ENCODE peak calls at places on chromosome 15, in nine cellular contexts. F is nephron progenitor cell; I is substantia nigra; U is AG04450; G is iris pigment epithelial cell; K is osteoblast; N is NCI-H1930; P is WTC11; T is activated CD4-positive, alpha-beta T cell treated with anti-CD3 and anti-CD28 coated beads for 48 hours. L is an unnamed sample.

GRCh38 chr15:78739996-78740903 is 71.0 kb downstream of the ADAMTS7 start:
- DNase-seq in F (peak), P (peak), G (peak), K (no peak), I (no peak), U (no peak), N (no peak), T (peak), L (no peak)

GRCh38 chr15:90184119-90184785 is 16.9 kb upstream of the SEMA4B start:
- DNase-seq in I (no peak), T (peak), U (no peak), K (peak), F (peak), N (no peak), P (no peak), G (peak), L (no peak)

GRCh38 chr15:98952381-98952803 is 55.2 kb downstream of the PGPEP1L start:
- DNase-seq in N (no peak), P (no peak), U (no peak), K (no peak), I (no peak), G (peak), F (no peak), T (peak), L (no peak)

GRCh38 chr15:74402873-74403589 is 30.7 kb downstream of the SEMA7A start:
- DNase-seq in K (peak), P (no peak), F (no peak), U (no peak), T (peak), G (no peak), I (no peak), N (no peak), L (peak)

GRCh38 chr15:40339621-40339945 is 1.2 kb downstream of the CCDC9B start:
- DNase-seq in N (no peak), U (no peak), K (peak), I (no peak), F (no peak), T (no peak), P (no peak), G (no peak), L (no peak)

GRCh38 chr15:77550275-77551251 is 82.1 kb downstream of the LINGO1 start:
- DNase-seq in U (no peak), N (no peak), G (no peak), I (no peak), P (no peak), F (peak), K (peak), T (no peak), L (no peak)

GRCh38 chr15:39596358-39597051 is 15.6 kb downstream of the THBS1 start:
- DNase-seq in I (no peak), G (no peak), N (no peak), P (no peak), T (no peak), K (no peak), U (no peak), F (no peak), L (no peak)

GRCh38 chr15:89396723-89397652 is 62.4 kb upstream of the POLG start:
- DNase-seq in N (no peak), U (no peak), K (no peak), I (no peak), F (no peak), T (no peak), G (no peak), P (peak), L (no peak)

GRCh38 chr15:74263473-74263872 is 27.3 kb downstream of the CCDC33 start:
- DNase-seq in G (no peak), N (no peak), I (no peak), P (no peak), T (no peak), U (no peak), K (no peak), F (no peak), L (no peak)

GRCh38 chr15:52683585-52683984 is 4.4 kb upstream of the ATOSA start:
- DNase-seq in N (no peak), U (no peak), G (no peak), T (no peak), I (no peak), K (no peak), P (no peak), F (no peak), L (no peak)

GRCh38 chr15:73388256-73388781 is 19.6 kb upstream of the HCN4 start:
- DNase-seq in K (peak), N (no peak), I (no peak), P (peak), T (no peak), U (no peak), G (peak), F (no peak), L (no peak)

GRCh38 chr15:50758712-50759205 is 6.7 kb downstream of the SPPL2A start:
- DNase-seq in U (no peak), G (peak), T (no peak), N (no peak), K (peak), F (no peak), P (no peak), I (no peak), L (no peak)

GRCh38 chr15:33211409-33211808 is 16.9 kb upstream of the FMN1 start:
- DNase-seq in F (no peak), K (no peak), G (no peak), U (no peak), I (no peak), T (no peak), P (no peak), N (peak), L (no peak)

GRCh38 chr15:57031605-57032004 is 113.2 kb downstream of the TCF12 start:
- DNase-seq in G (peak), P (no peak), T (no peak), K (no peak), F (no peak), I (peak), U (no peak), N (no peak), L (no peak)

GRCh38 chr15:35443376-35443775 is 102.6 kb downstream of the DPH6 start:
- DNase-seq in K (no peak), P (no peak), G (no peak), F (no peak), N (no peak), U (no peak), I (no peak), T (no peak), L (no peak)

GRCh38 chr15:49521802-49522201 is 98.8 kb downstream of the FGF7 start:
- DNase-seq in U (no peak), I (no peak), T (no peak), P (no peak), K (peak), G (peak), N (no peak), F (no peak), L (no peak)

GRCh38 chr15:88894819-88895767 is at the start of gene HAPLN3:
- DNase-seq in I (no peak), T (peak), G (peak), N (no peak), F (peak), P (peak), U (no peak), K (peak), L (peak)

GRCh38 chr15:28913171-28913765 is 27.5 kb downstream of the APBA2 start:
- DNase-seq in I (no peak), F (no peak), P (no peak), K (no peak), T (no peak), U (no peak), G (no peak), N (no peak), L (no peak)

GRCh38 chr15:92970656-92971055 is 70.5 kb downstream of the CHD2 start:
- DNase-seq in G (peak), K (no peak), T (no peak), I (no peak), F (no peak), N (no peak), P (no peak), U (no peak), L (no peak)

GRCh38 chr15:101664303-101664913 is 12.2 kb upstream of the TM2D3 start:
- DNase-seq in K (peak), N (no peak), G (no peak), P (no peak), I (peak), T (no peak), U (no peak), F (no peak), L (no peak)